ENCODE peak calls at places on chromosomes 5 and 9, in five cellular contexts. One of them, this sample, is unnamed.

GRCh38 chr5:20610650-20611049 is 622.6 kb upstream of the CDH18 start:
- DNase-seq in adrenal gland: no peak
- DNase-seq in sigmoid colon: no peak
- DNase-seq in IMR-90: no peak
- DNase-seq in upper lobe of left lung: no peak
- DNase-seq in this sample: no peak

GRCh38 chr9:134469041-134469875 is 143.0 kb downstream of the RXRA start:
- DNase-seq in upper lobe of left lung: peak
- DNase-seq in sigmoid colon: peak
- DNase-seq in IMR-90: no peak
- DNase-seq in adrenal gland: no peak
- DNase-seq in this sample: no peak

GRCh38 chr5:157550668-157551067 is 24.9 kb downstream of the ADAM19 start:
- DNase-seq in upper lobe of left lung: no peak
- DNase-seq in adrenal gland: no peak
- DNase-seq in sigmoid colon: no peak
- DNase-seq in IMR-90: peak
- DNase-seq in this sample: no peak

GRCh38 chr5:160423025-160423554 is 1.4 kb downstream of the PTTG1 start:
- DNase-seq in upper lobe of left lung: no peak
- DNase-seq in adrenal gland: no peak
- DNase-seq in IMR-90: no peak
- DNase-seq in sigmoid colon: no peak
- DNase-seq in this sample: no peak

GRCh38 chr5:146945722-146946121 is 67.2 kb upstream of the PPP2R2B start:
- DNase-seq in IMR-90: no peak
- DNase-seq in upper lobe of left lung: no peak
- DNase-seq in sigmoid colon: no peak
- DNase-seq in adrenal gland: no peak
- DNase-seq in this sample: no peak

GRCh38 chr5:172696171-172696849 is 55.2 kb downstream of the NEURL1B start:
- DNase-seq in adrenal gland: no peak
- DNase-seq in IMR-90: no peak
- DNase-seq in upper lobe of left lung: peak
- DNase-seq in sigmoid colon: no peak
- DNase-seq in this sample: no peak

GRCh38 chr5:84290161-84290560 is 94.5 kb downstream of the EDIL3 start:
- DNase-seq in adrenal gland: no peak
- DNase-seq in IMR-90: no peak
- DNase-seq in upper lobe of left lung: no peak
- DNase-seq in sigmoid colon: no peak
- DNase-seq in this sample: no peak

GRCh38 chr9:73847536-73847935 is 649.6 kb upstream of the RORB start:
- DNase-seq in IMR-90: no peak
- DNase-seq in adrenal gland: no peak
- DNase-seq in upper lobe of left lung: no peak
- DNase-seq in sigmoid colon: no peak
- DNase-seq in this sample: no peak

GRCh38 chr9:29212590-29213373 is 1639.5 kb upstream of the C9orf72 start:
- DNase-seq in IMR-90: no peak
- DNase-seq in adrenal gland: no peak
- DNase-seq in upper lobe of left lung: peak
- DNase-seq in sigmoid colon: no peak
- DNase-seq in this sample: no peak

GRCh38 chr5:53425598-53426516 is 54.6 kb upstream of the FST start:
- DNase-seq in IMR-90: no peak
- DNase-seq in upper lobe of left lung: no peak
- DNase-seq in sigmoid colon: no peak
- DNase-seq in adrenal gland: no peak
- DNase-seq in this sample: no peak

GRCh38 chr5:110909415-110909814 is 162.1 kb upstream of the TSLP start:
- DNase-seq in sigmoid colon: no peak
- DNase-seq in upper lobe of left lung: no peak
- DNase-seq in IMR-90: no peak
- DNase-seq in adrenal gland: no peak
- DNase-seq in this sample: no peak

GRCh38 chr9:110583237-110583636 is 3.7 kb upstream of the SVEP1 start:
- DNase-seq in adrenal gland: no peak
- DNase-seq in upper lobe of left lung: no peak
- DNase-seq in sigmoid colon: no peak
- DNase-seq in IMR-90: peak
- DNase-seq in this sample: no peak
- TF ChIP-seq CTCF in adrenal gland: no peak
- TF ChIP-seq CTCF in upper lobe of left lung: no peak
- TF ChIP-seq CTCF in sigmoid colon: no peak
- TF ChIP-seq CTCF in IMR-90: peak
- TF ChIP-seq CTCF in this sample: no peak

GRCh38 chr9:69582544-69583297 is 89.5 kb downstream of the APBA1 start:
- DNase-seq in sigmoid colon: no peak
- DNase-seq in upper lobe of left lung: no peak
- DNase-seq in adrenal gland: no peak
- DNase-seq in IMR-90: no peak
- DNase-seq in this sample: no peak

GRCh38 chr9:69585571-69585970 is 86.6 kb downstream of the APBA1 start:
- DNase-seq in IMR-90: no peak
- DNase-seq in sigmoid colon: no peak
- DNase-seq in upper lobe of left lung: no peak
- DNase-seq in adrenal gland: no peak
- DNase-seq in this sample: no peak

GRCh38 chr9:69583641-69584234 is 88.4 kb downstream of the APBA1 start:
- DNase-seq in IMR-90: no peak
- DNase-seq in sigmoid colon: no peak
- DNase-seq in upper lobe of left lung: no peak
- DNase-seq in adrenal gland: no peak
- DNase-seq in this sample: no peak

GRCh38 chr9:69582018-69582417 is 90.2 kb downstream of the APBA1 start:
- DNase-seq in upper lobe of left lung: no peak
- DNase-seq in adrenal gland: no peak
- DNase-seq in sigmoid colon: no peak
- DNase-seq in IMR-90: no peak
- DNase-seq in this sample: no peak

GRCh38 chr9:69584746-69585145 is 87.4 kb downstream of the APBA1 start:
- DNase-seq in IMR-90: no peak
- DNase-seq in sigmoid colon: no peak
- DNase-seq in adrenal gland: no peak
- DNase-seq in upper lobe of left lung: no peak
- DNase-seq in this sample: no peak
- TF ChIP-seq POLR2A in IMR-90: no peak
- TF ChIP-seq POLR2A in sigmoid colon: no peak
- TF ChIP-seq POLR2A in adrenal gland: no peak
- TF ChIP-seq POLR2A in upper lobe of left lung: no peak
- TF ChIP-seq POLR2A in this sample: no peak

DNA sequence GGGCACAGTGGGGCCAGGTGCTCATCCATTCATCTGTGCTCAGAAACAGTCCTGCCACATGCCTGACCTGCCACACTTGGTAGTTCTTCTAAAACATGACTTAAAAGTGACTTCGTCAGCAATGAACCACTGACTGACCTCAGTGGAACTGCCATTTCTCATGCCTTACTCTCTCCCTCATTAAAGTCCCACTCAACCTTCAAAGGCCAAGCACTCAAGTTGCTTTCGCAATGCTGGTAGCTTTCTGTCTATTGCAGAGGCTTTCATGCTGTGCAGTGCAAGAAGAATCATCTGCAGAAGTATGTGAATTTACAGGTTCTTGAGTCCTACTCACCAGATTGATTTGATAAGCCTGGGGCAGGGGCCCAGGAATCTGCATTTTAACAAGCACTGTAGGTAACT is 23.9 kb downstream of the B4GALT1 start:
- DNase-seq in adrenal gland: peak
- DNase-seq in sigmoid colon: peak
- DNase-seq in IMR-90: peak
- DNase-seq in upper lobe of left lung: no peak
- DNase-seq in this sample: no peak
- H3K4me3 ChIP-seq in adrenal gland: no peak
- H3K4me3 ChIP-seq in sigmoid colon: no peak
- H3K4me3 ChIP-seq in IMR-90: no peak
- H3K4me3 ChIP-seq in upper lobe of left lung: no peak
- H3K4me3 ChIP-seq in this sample: no peak

GRCh38 chr9:71624728-71625127 is 143.6 kb downstream of the CEMIP2 start:
- DNase-seq in sigmoid colon: no peak
- DNase-seq in adrenal gland: no peak
- DNase-seq in upper lobe of left lung: no peak
- DNase-seq in IMR-90: no peak
- DNase-seq in this sample: no peak
- TF ChIP-seq CTCF in sigmoid colon: no peak
- TF ChIP-seq CTCF in adrenal gland: no peak
- TF ChIP-seq CTCF in upper lobe of left lung: no peak
- TF ChIP-seq CTCF in IMR-90: no peak
- TF ChIP-seq CTCF in this sample: no peak

GRCh38 chr9:120872775-120873502 is 4.0 kb downstream of the PHF19 start:
- DNase-seq in IMR-90: no peak
- DNase-seq in upper lobe of left lung: no peak
- DNase-seq in sigmoid colon: no peak
- DNase-seq in adrenal gland: no peak
- DNase-seq in this sample: no peak
- TF ChIP-seq POLR2A in IMR-90: no peak
- TF ChIP-seq POLR2A in upper lobe of left lung: no peak
- TF ChIP-seq POLR2A in sigmoid colon: no peak
- TF ChIP-seq POLR2A in adrenal gland: no peak
- TF ChIP-seq POLR2A in this sample: no peak

This sample was measured in breast epithelium.